ENCODE peak calls at places on chromosomes 11 and 22, in four cellular contexts. X is NCI-H774, E is NCI-H446 treated with DMSO at 0.1 percent for 48 hours, M is Caki2. C is an unnamed sample.

GRCh38 chr11:67615455-67616430 is 9.0 kb downstream of the NDUFV1 start:
- DNase-seq in X (no peak), M (no peak), E (no peak), C (peak; percentile 86)

GRCh38 chr11:63443714-63444113 is 47.3 kb downstream of the PLAAT5 start:
- DNase-seq in X (no peak), M (no peak), E (no peak), C (no peak)

GRCh38 chr11:44868455-44869421 is 81.9 kb downstream of the TP53I11 start:
- DNase-seq in X (no peak), E (peak; percentile 62), M (no peak), C (no peak)

GRCh38 chr11:9664276-9665171 is 647 bp downstream of the SWAP70 start:
- DNase-seq in E (peak; percentile 6), M (peak; percentile 44), X (no peak), C (peak; percentile 20)

GRCh38 chr11:101034076-101034475 is 95.5 kb downstream of the PGR start:
- DNase-seq in X (peak; percentile 49), E (no peak), M (no peak), C (no peak)

GRCh38 chr11:70187771-70188170 is 15.3 kb upstream of the FADD start:
- DNase-seq in M (no peak), E (no peak), X (no peak), C (no peak)

GRCh38 chr11:117143390-117143789 is 697 bp upstream of the PAFAH1B2 start:
- DNase-seq in X (peak; percentile 23), E (peak; percentile 34), M (peak; percentile 44), C (peak; percentile 22)

GRCh38 chr22:46241397-46242007 is 8.6 kb downstream of the CDPF1 start:
- DNase-seq in M (no peak), E (no peak), X (no peak), C (no peak)